ENCODE peak calls at places on chromosome 13, in seven cellular contexts. O, Q, R, S, G, W and M are unnamed samples.

GRCh38 chr13:108895220-108895704 is 265.9 kb downstream of the MYO16 start:
- DNase-seq in O (peak; percentile 56), Q (peak; percentile 43), R (peak; percentile 17), S (no peak), G (no peak), W (no peak), M (peak; percentile 27)

GRCh38 chr13:113573065-113573464 is 11.5 kb upstream of the TFDP1 start:
- DNase-seq in O (no peak), Q (no peak), R (no peak), S (no peak), G (no peak), W (no peak), M (no peak)

GRCh38 chr13:19984430-19985218 is 26.1 kb downstream of the ZMYM2 start:
- DNase-seq in O (peak; percentile 47), Q (peak; percentile 38), R (peak; percentile 66), S (no peak), G (no peak), W (peak; percentile 65), M (peak; percentile 6)

GRCh38 chr13:76758738-76759137 is 127.5 kb downstream of the KCTD12 start:
- DNase-seq in O (no peak), Q (no peak), R (no peak), S (no peak), G (no peak), W (no peak), M (no peak)

GRCh38 chr13:75879656-75880055 is 243.5 kb downstream of the LMO7 start:
- DNase-seq in O (no peak), Q (no peak), R (no peak), S (no peak), G (no peak), W (no peak), M (no peak)

GRCh38 chr13:43237616-43238015 is 214.2 kb downstream of the DNAJC15 start:
- DNase-seq in O (no peak), Q (peak; percentile 45), R (no peak), S (no peak), G (no peak), W (no peak), M (no peak)

GRCh38 chr13:31264146-31264545 is 64.4 kb downstream of the B3GLCT start:
- DNase-seq in O (no peak), Q (no peak), R (no peak), S (no peak), G (no peak), W (no peak), M (no peak)

GRCh38 chr13:109119886-109120285 is 490.5 kb downstream of the MYO16 start:
- DNase-seq in O (no peak), Q (no peak), R (no peak), S (no peak), G (no peak), W (no peak), M (no peak)

GRCh38 chr13:113091891-113092775 is 13.5 kb upstream of the F7 start:
- DNase-seq in O (no peak), Q (no peak), R (no peak), S (no peak), G (no peak), W (no peak), M (no peak)